ENCODE peak calls at places on chromosome 11, in nine cellular contexts. M is NCI-H2081; O is activated naive CD4-positive, alpha-beta T cell; L is ecto neural progenitor cell; J is GM12878; R is frontal cortex; D is coronary artery; P is Peyer's patch; G is spleen. I is an unnamed sample.

GRCh38 chr11:42013656-42014201 is 554.3 kb upstream of the LRRC4C start:
- DNase-seq in M (no peak), O (no peak), L (no peak), J (no peak), R (no peak), D (no peak), P (no peak), G (no peak), I (no peak)

GRCh38 chr11:75505966-75506692 is 19.6 kb downstream of the GDPD5 start:
- DNase-seq in M (no peak), O (no peak), L (no peak), J (no peak), R (no peak), D (peak; percentile 69), P (no peak), G (no peak), I (no peak)

GRCh38 chr11:64224151-64224890 is 1.7 kb downstream of the TRPT1 start:
- DNase-seq in M (no peak), O (no peak), L (no peak), J (no peak), R (no peak), D (peak; percentile 74), P (no peak), G (peak; percentile 84), I (peak; percentile 94)

GRCh38 chr11:7759010-7759409 is 37.7 kb downstream of the OR5P2 start:
- DNase-seq in M (no peak), O (no peak), L (no peak), J (peak; percentile 30), R (no peak), D (no peak), P (no peak), G (no peak), I (no peak)

GRCh38 chr11:1469911-1470680 is 16.5 kb downstream of the MOB2 start:
- DNase-seq in M (no peak), O (no peak), L (no peak), J (no peak), R (no peak), D (no peak), P (no peak), G (peak; percentile 70), I (no peak)

GRCh38 chr11:69958308-69958707 is 119.8 kb upstream of the ANO1 start:
- DNase-seq in M (no peak), O (no peak), L (no peak), J (no peak), R (no peak), D (no peak), P (no peak), G (no peak), I (no peak)

GRCh38 chr11:116511684-116512083 is 261.1 kb downstream of the BUD13 start:
- DNase-seq in M (no peak), O (no peak), L (peak; percentile 20), J (no peak), R (no peak), D (no peak), P (no peak), G (no peak), I (no peak)

GRCh38 chr11:108881136-108881535 is 216.3 kb downstream of the DDX10 start:
- DNase-seq in M (no peak), O (no peak), L (no peak), J (no peak), R (no peak), D (no peak), P (no peak), G (no peak), I (no peak)

GRCh38 chr11:47204633-47204989 is 10.2 kb upstream of the DDB2 start:
- DNase-seq in M (no peak), O (no peak), L (no peak), J (no peak), R (peak; percentile 33), D (no peak), P (no peak), G (no peak), I (no peak)

GRCh38 chr11:41983458-41983857 is 524.0 kb upstream of the LRRC4C start:
- DNase-seq in M (no peak), O (no peak), L (no peak), J (no peak), R (no peak), D (no peak), P (no peak), G (no peak), I (no peak)

GRCh38 chr11:65663634-65664200 is 1.0 kb upstream of the RELA start:
- DNase-seq in M (no peak), O (no peak), L (no peak), J (no peak), R (peak; percentile 55), D (no peak), P (peak; percentile 66), G (peak; percentile 89), I (peak; percentile 75)

GRCh38 chr11:34508514-34508913 is 5.1 kb downstream of the ELF5 start:
- DNase-seq in M (no peak), O (no peak), L (no peak), J (no peak), R (no peak), D (no peak), P (no peak), G (no peak), I (no peak)

GRCh38 chr11:43830928-43831440 is 49.6 kb upstream of the ALKBH3 start:
- DNase-seq in M (no peak), O (no peak), L (no peak), J (no peak), R (peak; percentile 24), D (peak; percentile 76), P (no peak), G (no peak), I (no peak)

GRCh38 chr11:111101836-111102235 is 143.7 kb upstream of the POU2AF2 start:
- DNase-seq in M (no peak), O (no peak), L (no peak), J (no peak), R (no peak), D (no peak), P (no peak), G (no peak), I (no peak)

GRCh38 chr11:69280994-69281393 is 13.0 kb upstream of the MYEOV start:
- DNase-seq in M (no peak), O (no peak), L (no peak), J (no peak), R (no peak), D (no peak), P (no peak), G (peak; percentile 20), I (no peak)

GRCh38 chr11:77411238-77411637 is 62.7 kb downstream of the PAK1 start:
- DNase-seq in M (no peak), O (no peak), L (peak; percentile 57), J (no peak), R (peak; percentile 15), D (no peak), P (peak; percentile 26), G (peak; percentile 88), I (no peak)

GRCh38 chr11:1287928-1288327 is 21.5 kb downstream of the TOLLIP start:
- DNase-seq in M (no peak), O (no peak), L (no peak), J (no peak), R (no peak), D (no peak), P (no peak), G (peak; percentile 57), I (no peak)

GRCh38 chr11:3189886-3190583 is 24.9 kb upstream of the OSBPL5 start:
- DNase-seq in M (no peak), O (no peak), L (no peak), J (no peak), R (no peak), D (peak; percentile 36), P (no peak), G (peak; percentile 43), I (no peak)

GRCh38 chr11:131503017-131503416 is 132.6 kb downstream of the NTM start:
- DNase-seq in M (no peak), O (no peak), L (no peak), J (no peak), R (no peak), D (no peak), P (no peak), G (no peak), I (no peak)

GRCh38 chr11:45860764-45861510 is 13.7 kb downstream of the CRY2 start:
- DNase-seq in M (no peak), O (no peak), L (no peak), J (no peak), R (no peak), D (no peak), P (no peak), G (no peak), I (no peak)

GRCh38 chr11:72037554-72038311 is 39.0 kb downstream of the IL18BP start:
- DNase-seq in M (no peak), O (no peak), L (no peak), J (no peak), R (no peak), D (no peak), P (no peak), G (no peak), I (no peak)

GRCh38 chr11:7882860-7883259 is 48.2 kb downstream of the OR10A6 start:
- DNase-seq in M (no peak), O (no peak), L (no peak), J (no peak), R (no peak), D (no peak), P (no peak), G (no peak), I (no peak)

GRCh38 chr11:65262381-65262680 is 569 bp downstream of the POLA2 start:
- DNase-seq in M (no peak), O (no peak), L (no peak), J (no peak), R (no peak), D (no peak), P (no peak), G (no peak), I (no peak)

GRCh38 chr11:135033545-135033944 is 621.5 kb upstream of the B3GAT1 start:
- DNase-seq in M (no peak), O (no peak), L (peak; percentile 64), J (no peak), R (peak; percentile 71), D (no peak), P (no peak), G (no peak), I (no peak)

GRCh38 chr11:31676280-31676982 is 134.7 kb downstream of the PAX6 start:
- DNase-seq in M (no peak), O (no peak), L (no peak), J (no peak), R (no peak), D (no peak), P (no peak), G (no peak), I (no peak)

GRCh38 chr11:37657645-37658044 is 1059.6 kb upstream of the RAG2 start:
- DNase-seq in M (no peak), O (no peak), L (no peak), J (no peak), R (no peak), D (no peak), P (no peak), G (no peak), I (no peak)

GRCh38 chr11:74849525-74850391 is 99.1 kb downstream of the XRRA1 start:
- DNase-seq in M (no peak), O (no peak), L (no peak), J (no peak), R (no peak), D (no peak), P (no peak), G (no peak), I (no peak)

GRCh38 chr11:112694813-112695212 is 266.4 kb upstream of the NCAM1 start:
- DNase-seq in M (no peak), O (no peak), L (no peak), J (no peak), R (no peak), D (no peak), P (no peak), G (no peak), I (no peak)

GRCh38 chr11:65425105-65425970 is 2.7 kb downstream of the NEAT1 start:
- DNase-seq in M (no peak), O (peak; percentile 62), L (peak; percentile 49), J (no peak), R (no peak), D (peak; percentile 74), P (peak; percentile 77), G (peak; percentile 85), I (no peak)

GRCh38 chr11:39177678-39178077 is 2281.8 kb downstream of the LRRC4C start:
- DNase-seq in M (no peak), O (no peak), L (no peak), J (no peak), R (no peak), D (no peak), P (no peak), G (no peak), I (no peak)

GRCh38 chr11:27558401-27558800 is 51.8 kb upstream of the LIN7C start:
- DNase-seq in M (no peak), O (no peak), L (no peak), J (no peak), R (no peak), D (no peak), P (no peak), G (no peak), I (no peak)